ENCODE peak calls at places on chromosomes 1 and 21, in eight cellular contexts. X is naive thymus-derived CD8-positive, alpha-beta T cell; F is endothelial cell; W is dorsolateral prefrontal cortex; D is SHP77; V is tibial nerve; Z is psoas muscle; T is gastrocnemius medialis. I is an unnamed sample.
A peak's percentile ranks its signal among the peaks of the same experiment; 100 is the strongest.

GRCh38 chr1:60874703-60875102 is 207.7 kb upstream of the NFIA start:
- DNase-seq in V (no peak), D (peak; percentile 3), F (no peak), Z (no peak), W (no peak), X (no peak), T (peak; percentile 21), I (no peak)

GRCh38 chr1:115282825-115283224 is 55.2 kb downstream of the NGF start:
- DNase-seq in Z (peak; percentile 75), V (peak; percentile 74), X (no peak), F (no peak), T (peak; percentile 36), W (no peak), D (no peak), I (no peak)

GRCh38 chr1:156858959-156859522 is at the start of gene INSRR:
- DNase-seq in T (no peak), V (no peak), W (no peak), Z (no peak), D (no peak), X (no peak), F (no peak), I (no peak)

GRCh38 chr1:178941849-178942248 is 71.0 kb upstream of the ANGPTL1 start:
- DNase-seq in V (no peak), D (no peak), F (no peak), X (no peak), W (no peak), T (no peak), Z (no peak), I (no peak)

GRCh38 chr1:34162852-34163766 is 1.9 kb downstream of the CSMD2 start:
- DNase-seq in D (no peak), V (peak; percentile 30), T (peak; percentile 17), Z (peak; percentile 79), W (peak; percentile 90), X (no peak), F (peak; percentile 83), I (peak; percentile 51)

GRCh38 chr1:221606216-221606615 is 135.7 kb downstream of the DUSP10 start:
- DNase-seq in V (no peak), Z (no peak), T (no peak), W (no peak), X (no peak), F (no peak), D (no peak), I (no peak)

GRCh38 chr1:7640350-7640749 is 130.7 kb upstream of the VAMP3 start:
- DNase-seq in W (no peak), Z (no peak), T (no peak), V (no peak), D (no peak), X (no peak), F (no peak), I (no peak)

GRCh38 chr21:18620421-18620820 is 216.8 kb upstream of the TMPRSS15 start:
- DNase-seq in W (no peak), Z (no peak), T (no peak), V (no peak), X (no peak), D (no peak), F (no peak), I (no peak)

GRCh38 chr1:234170067-234170466 is 203.2 kb upstream of the COA6 start:
- DNase-seq in W (no peak), X (no peak), Z (no peak), D (no peak), T (no peak), V (no peak), F (no peak), I (no peak)